ENCODE peak calls at places on chromosomes 4 and X, in eight cellular contexts. Q, C, R, D, K, T, E and B are unnamed samples.

GRCh38 chr4:159487284-159487747 is 384.4 kb downstream of the RAPGEF2 start:
- DNase-seq in Q (peak; percentile 76), C (peak; percentile 56), R (peak; percentile 47), D (peak; percentile 58), K (peak; percentile 69), T (no peak), E (peak; percentile 68), B (no peak)

GRCh38 chrX:24494544-24495113 is 29.5 kb downstream of the PDK3 start:
- DNase-seq in Q (peak; percentile 75), C (no peak), R (no peak), D (peak; percentile 91), K (no peak), T (no peak), E (peak; percentile 75), B (no peak)

GRCh38 chr4:166941629-166942028 is 292.7 kb downstream of the SPOCK3 start:
- DNase-seq in Q (no peak), C (no peak), R (no peak), D (peak; percentile 89), K (no peak), T (no peak), E (no peak), B (no peak)

GRCh38 chr4:98516042-98516440 is 142.4 kb downstream of the TSPAN5 start:
- DNase-seq in Q (peak; percentile 6), C (no peak), R (no peak), D (peak; percentile 64), K (no peak), T (no peak), E (peak; percentile 35), B (no peak)

GRCh38 chrX:155027509-155028066 is 944 bp downstream of the FUNDC2 start:
- DNase-seq in Q (peak; percentile 63), C (no peak), R (peak; percentile 33), D (peak; percentile 38), K (no peak), T (no peak), E (peak; percentile 11), B (no peak)

GRCh38 chrX:53284684-53285447 is 3.5 kb upstream of the IQSEC2 start:
- DNase-seq in Q (peak; percentile 49), C (peak; percentile 83), R (peak; percentile 39), D (peak; percentile 73), K (peak; percentile 66), T (peak; percentile 74), E (peak; percentile 16), B (peak; percentile 64)

GRCh38 chrX:118807151-118808017 is 16.2 kb upstream of the ZCCHC12 start:
- DNase-seq in Q (peak; percentile 31), C (peak; percentile 45), R (peak; percentile 39), D (peak; percentile 68), K (peak; percentile 31), T (no peak), E (peak; percentile 33), B (no peak)

GRCh38 chr4:143294310-143294709 is 42.4 kb upstream of the GAB1 start:
- DNase-seq in Q (peak; percentile 54), C (peak; percentile 67), R (no peak), D (no peak), K (no peak), T (peak; percentile 68), E (no peak), B (peak; percentile 83)

GRCh38 chrX:36909584-36909983 is 98.6 kb upstream of the FAM47C start:
- DNase-seq in Q (no peak), C (no peak), R (no peak), D (no peak), K (no peak), T (no peak), E (peak; percentile 49), B (no peak)

GRCh38 chr4:140427104-140427918 is at the start of gene CLGN:
- DNase-seq in Q (peak; percentile 72), C (peak; percentile 95), R (peak; percentile 82), D (peak; percentile 66), K (peak; percentile 96), T (peak; percentile 85), E (peak; percentile 77), B (no peak)

GRCh38 chr4:113835005-113835404 is 73.5 kb upstream of the CAMK2D start:
- DNase-seq in Q (no peak), C (no peak), R (no peak), D (peak; percentile 43), K (no peak), T (no peak), E (no peak), B (no peak)

GRCh38 chrX:14398725-14399124 is 130.6 kb upstream of the GLRA2 start:
- DNase-seq in Q (peak; percentile 2), C (no peak), R (no peak), D (peak; percentile 64), K (no peak), T (no peak), E (no peak), B (no peak)

GRCh38 chrX:154378059-154378798 is 866 bp upstream of the EMD start:
- DNase-seq in Q (peak; percentile 63), C (peak; percentile 85), R (peak; percentile 35), D (peak; percentile 45), K (no peak), T (peak; percentile 86), E (no peak), B (no peak)

GRCh38 chr4:138190452-138190858 is 51.7 kb downstream of the SLC7A11 start:
- DNase-seq in Q (no peak), C (no peak), R (peak; percentile 84), D (no peak), K (no peak), T (no peak), E (no peak), B (no peak)

GRCh38 chr4:24888945-24889344 is 23.9 kb downstream of the CCDC149 start:
- DNase-seq in Q (no peak), C (no peak), R (no peak), D (no peak), K (no peak), T (no peak), E (no peak), B (no peak)

GRCh38 chr4:119683518-119683917 is 54.9 kb upstream of the PDE5A start:
- DNase-seq in Q (no peak), C (no peak), R (no peak), D (peak; percentile 73), K (no peak), T (no peak), E (no peak), B (no peak)

GRCh38 chr4:169009281-169010124 is 552 bp downstream of the CBR4 start:
- DNase-seq in Q (peak; percentile 77), C (no peak), R (peak; percentile 80), D (peak; percentile 67), K (peak; percentile 82), T (peak; percentile 86), E (peak; percentile 63), B (peak; percentile 68)
- TF ChIP-seq CTCF in Q (no peak), C (peak; percentile 51), R (peak; percentile 71), D (no peak), K (peak; percentile 58), T (no peak), E (peak; percentile 51), B (no peak)

GRCh38 chr4:76518241-76518640 is 83.2 kb downstream of the SHROOM3 start:
- DNase-seq in Q (no peak), C (no peak), R (no peak), D (no peak), K (no peak), T (no peak), E (no peak), B (no peak)
- H3K27ac ChIP-seq in Q (no peak overlapping the region), C (no peak overlapping the region), R (no peak overlapping the region), D (no peak overlapping the region), K (no peak overlapping the region), T (no peak overlapping the region), E (no peak overlapping the region), B (no peak overlapping the region)

DNA sequence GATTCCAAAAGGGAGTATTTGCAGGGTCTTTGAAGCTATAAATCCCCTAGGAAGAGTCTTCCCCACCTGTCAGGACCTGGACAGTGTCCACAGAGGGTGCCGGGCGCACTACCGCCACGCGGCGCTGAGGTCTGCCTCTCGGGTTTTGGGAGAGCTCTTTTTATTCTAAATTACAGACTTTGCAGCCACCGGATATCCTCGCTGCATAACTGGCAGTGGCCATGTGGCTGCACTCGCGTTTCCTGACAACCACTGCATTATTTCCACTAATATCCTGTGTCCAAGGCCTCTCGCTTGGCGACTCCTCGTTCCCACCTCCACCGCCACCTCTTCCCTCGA is 608 bp upstream of the TMEM131L start:
- DNase-seq in Q (peak; percentile 78), C (peak; percentile 75), R (peak; percentile 85), D (peak; percentile 47), K (no peak), T (peak; percentile 77), E (peak; percentile 37), B (peak; percentile 72)
- TF ChIP-seq CTCF in Q (peak; percentile 42), C (peak; percentile 34), R (peak; percentile 51), D (no peak), K (no peak), T (peak; percentile 31), E (no peak), B (peak; percentile 55)

GRCh38 chr4:71126719-71127118 is 133.3 kb downstream of the DCK start:
- DNase-seq in Q (no peak), C (no peak), R (no peak), D (peak; percentile 98), K (no peak), T (no peak), E (peak; percentile 38), B (no peak)
- H3K27ac ChIP-seq in Q (no peak overlapping the region), C (no peak overlapping the region), R (no peak overlapping the region), D (peak overlapping the region; percentile 77), K (no peak overlapping the region), T (no peak overlapping the region), E (no peak overlapping the region), B (no peak overlapping the region)

GRCh38 chr4:106201373-106201772 is 114.6 kb downstream of the TBCK start:
- DNase-seq in Q (no peak), C (peak; percentile 28), R (peak; percentile 14), D (peak; percentile 33), K (no peak), T (no peak), E (peak; percentile 7), B (no peak)
- TF ChIP-seq CTCF in Q (peak; percentile 28), C (peak; percentile 69), R (peak; percentile 76), D (peak; percentile 71), K (peak; percentile 33), T (peak; percentile 46), E (peak; percentile 56), B (peak; percentile 54)

GRCh38 chr4:5785806-5786680 is 75.0 kb downstream of the EVC start:
- DNase-seq in Q (peak; percentile 34), C (no peak), R (no peak), D (peak; percentile 86), K (no peak), T (peak; percentile 15), E (no peak), B (peak; percentile 43)
- H3K27ac ChIP-seq in Q (peak overlapping the region; percentile 34), C (no peak overlapping the region), R (no peak overlapping the region), D (peak overlapping the region; percentile 89), K (peak overlapping the region; percentile 30), T (no peak overlapping the region), E (no peak overlapping the region), B (peak overlapping the region; percentile 12)

GRCh38 chr4:10140866-10141759 is 24.5 kb upstream of the WDR1 start:
- DNase-seq in Q (no peak), C (no peak), R (no peak), D (no peak), K (no peak), T (no peak), E (no peak), B (no peak)
- TF ChIP-seq CTCF in Q (no peak), C (no peak), R (no peak), D (peak; percentile 9), K (peak; percentile 44), T (no peak), E (no peak), B (no peak)

DNA sequence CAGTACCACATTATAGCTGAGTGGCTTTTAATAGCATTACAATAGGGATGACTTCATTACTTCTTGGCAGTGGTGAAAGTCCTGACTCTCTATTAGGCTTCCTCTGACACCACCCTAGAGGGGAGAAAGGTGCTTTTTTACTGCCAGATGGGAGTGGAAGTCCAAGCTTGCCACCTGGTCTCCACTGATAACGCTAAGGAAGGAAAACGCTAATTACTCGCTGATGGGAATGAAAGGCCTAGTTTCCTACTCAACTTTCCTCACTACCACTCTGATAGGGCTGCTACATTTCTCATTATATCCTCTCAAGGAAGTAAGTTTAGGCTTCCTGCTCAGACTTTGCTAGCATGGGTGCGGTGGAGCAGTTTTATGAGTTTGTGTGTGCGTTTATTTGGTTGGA is 62.3 kb upstream of the PAGE3 start:
- DNase-seq in Q (no peak), C (no peak), R (no peak), D (no peak), K (no peak), T (no peak), E (no peak), B (no peak)
- H3K27ac ChIP-seq in Q (no peak overlapping the region), C (no peak overlapping the region), R (no peak overlapping the region), D (no peak overlapping the region), K (no peak overlapping the region), T (peak overlapping the region; percentile 51), E (no peak overlapping the region), B (no peak overlapping the region)